ENCODE peak calls at places on chromosomes 7 and 10, in eight cellular contexts. G is neural crest cell, H is kidney, B is upper lobe of right lung, W is epithelial cell of esophagus, O is thoracic aorta, M is pancreas, L is left ventricle myocardium inferior. X is an unnamed sample.

GRCh38 chr10:61791216-61791615 is 110.3 kb upstream of the ARID5B start:
- DNase-seq in W (no peak), O (no peak), B (no peak), H (no peak), M (no peak), L (no peak), G (no peak), X (peak; percentile 65)

GRCh38 chr10:94038024-94038423 is 44.3 kb downstream of the PLCE1 start:
- DNase-seq in B (no peak), W (no peak), O (no peak), H (no peak), L (no peak), G (no peak), M (no peak), X (no peak)

GRCh38 chr10:117268258-117268657 is 27.3 kb downstream of the SLC18A2 start:
- DNase-seq in L (no peak), O (no peak), H (no peak), M (no peak), W (no peak), B (no peak), G (no peak), X (no peak)

GRCh38 chr7:7650682-7651206 is 10.2 kb downstream of the UMAD1 start:
- DNase-seq in H (no peak), G (no peak), B (no peak), L (no peak), M (no peak), O (no peak), W (no peak), X (no peak)

GRCh38 chr7:31027161-31027965 is 24.7 kb upstream of the ADCYAP1R1 start:
- DNase-seq in L (peak; percentile 50), B (no peak), M (no peak), O (no peak), H (no peak), G (peak; percentile 10), W (no peak), X (no peak)

GRCh38 chr10:132497083-132497680 is 40.4 kb upstream of the INPP5A start:
- DNase-seq in H (peak; percentile 57), W (no peak), B (peak; percentile 41), L (no peak), G (no peak), M (no peak), O (no peak), X (no peak)

GRCh38 chr10:112115781-112116385 is 67.7 kb downstream of the GPAM start:
- DNase-seq in H (no peak), M (no peak), B (no peak), O (no peak), L (no peak), G (peak; percentile 50), W (peak; percentile 22), X (no peak)

GRCh38 chr7:8155836-8156235 is 106.1 kb downstream of the ICA1 start:
- DNase-seq in G (no peak), O (no peak), B (no peak), H (no peak), W (no peak), M (no peak), L (no peak), X (no peak)

GRCh38 chr10:72334196-72334831 is 20.4 kb downstream of the DNAJB12 start:
- DNase-seq in G (peak; percentile 57), L (peak; percentile 16), M (peak; percentile 65), B (no peak), W (no peak), H (peak; percentile 82), O (no peak), X (no peak)

GRCh38 chr7:6026011-6026819 is 5.0 kb upstream of the ANKRD61 start:
- DNase-seq in W (peak; percentile 46), O (peak; percentile 19), G (peak; percentile 6), L (peak; percentile 75), H (peak; percentile 88), B (peak; percentile 86), M (peak; percentile 11), X (no peak)

GRCh38 chr10:122121059-122121458 is 132.1 kb downstream of the TACC2 start:
- DNase-seq in W (no peak), G (no peak), M (no peak), H (no peak), B (peak; percentile 77), O (no peak), L (no peak), X (no peak)

GRCh38 chr7:87021285-87021684 is 38.2 kb downstream of the ELAPOR2 start:
- DNase-seq in M (no peak), O (no peak), W (peak; percentile 2), L (no peak), G (no peak), H (no peak), B (no peak), X (no peak)

GRCh38 chr7:27923308-27923980 is 183.5 kb downstream of the TAX1BP1 start:
- DNase-seq in O (no peak), L (peak; percentile 74), H (peak; percentile 70), G (no peak), W (no peak), B (no peak), M (no peak), X (no peak)

GRCh38 chr7:27918503-27918902 is 178.5 kb downstream of the TAX1BP1 start:
- DNase-seq in G (no peak), M (no peak), B (no peak), H (no peak), O (no peak), W (no peak), L (no peak), X (no peak)

GRCh38 chr7:27922907-27923306 is 182.9 kb downstream of the TAX1BP1 start:
- DNase-seq in B (no peak), G (no peak), O (no peak), M (no peak), W (no peak), L (no peak), H (no peak), X (no peak)

GRCh38 chr7:27920281-27920946 is 180.5 kb downstream of the TAX1BP1 start:
- DNase-seq in H (no peak), W (no peak), O (no peak), M (no peak), G (no peak), B (no peak), L (no peak), X (no peak)

GRCh38 chr7:27921081-27921836 is 181.3 kb downstream of the TAX1BP1 start:
- DNase-seq in B (no peak), G (peak; percentile 30), H (no peak), L (no peak), M (peak; percentile 52), O (no peak), W (peak; percentile 70), X (peak; percentile 94)
- TF ChIP-seq CTCF in B (peak; percentile 61), G (peak; percentile 80), H (peak; percentile 53), L (peak; percentile 66), M (peak; percentile 17), O (peak; percentile 33), W (peak; percentile 55), X (peak; percentile 55)

GRCh38 chr10:113921571-113922370 is 67.3 kb downstream of the NHLRC2 start:
- DNase-seq in G (no peak), W (no peak), H (no peak), L (no peak), O (no peak), M (no peak), B (no peak), X (no peak)

GRCh38 chr10:113924171-113924570 is 69.7 kb downstream of the NHLRC2 start:
- DNase-seq in O (no peak), L (no peak), W (no peak), M (no peak), B (no peak), H (no peak), G (no peak), X (no peak)

GRCh38 chr10:113924664-113925063 is 70.2 kb downstream of the NHLRC2 start:
- DNase-seq in G (no peak), H (no peak), W (no peak), M (no peak), L (no peak), O (no peak), B (no peak), X (no peak)

GRCh38 chr10:113920819-113921345 is 66.4 kb downstream of the NHLRC2 start:
- DNase-seq in O (no peak), L (no peak), B (no peak), W (peak; percentile 83), M (no peak), H (no peak), G (no peak), X (no peak)

DNA sequence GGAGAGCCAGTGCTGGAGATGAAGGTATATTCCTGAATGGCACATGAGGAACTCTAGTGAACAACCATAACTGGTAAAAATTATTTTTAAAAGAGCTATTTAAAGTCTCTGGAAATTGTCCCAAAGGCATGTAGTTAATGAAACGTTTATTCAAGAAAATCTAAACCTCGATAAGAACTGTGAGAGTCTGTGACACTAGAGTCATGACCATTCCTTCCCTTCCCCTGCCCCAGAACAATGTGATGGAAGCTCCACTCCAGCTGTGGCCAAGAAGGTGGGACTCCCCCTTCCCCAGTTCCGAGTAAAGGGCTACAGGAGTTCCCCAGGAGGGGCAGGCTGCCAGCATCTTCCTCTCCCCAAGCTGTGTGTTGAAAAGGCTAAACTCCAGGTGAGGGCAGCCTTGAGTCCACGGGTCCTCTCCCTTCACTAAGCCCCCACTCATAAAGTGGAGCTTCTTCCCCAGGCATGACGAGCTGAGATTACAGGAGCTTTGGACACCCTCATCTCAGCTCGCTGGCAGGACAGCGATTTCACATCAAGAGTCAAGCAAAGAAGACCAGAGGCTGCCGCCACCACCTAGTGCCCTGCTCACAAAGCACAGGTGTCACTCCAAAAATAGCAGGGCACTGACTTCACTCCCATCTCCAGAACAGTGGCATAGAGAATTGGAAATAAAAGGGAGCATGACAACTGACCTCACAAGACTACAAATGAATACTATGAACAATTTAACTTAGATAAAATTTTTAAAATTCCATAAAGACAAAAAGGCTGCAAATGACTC is 68.5 kb downstream of the NHLRC2 start:
- DNase-seq in M (no peak), B (no peak), G (no peak), L (no peak), H (no peak), W (no peak), O (no peak), X (no peak)
- TF ChIP-seq CTCF in M (no peak), B (no peak), G (no peak), L (peak; percentile 37), H (no peak), W (no peak), O (no peak), X (no peak)

GRCh38 chr7:123208793-123209192 is 9.0 kb upstream of the SLC13A1 start:
- DNase-seq in L (no peak), O (no peak), G (no peak), B (no peak), M (no peak), W (peak; percentile 15), H (no peak), X (no peak)
- TF ChIP-seq CTCF in L (peak; percentile 51), O (no peak), G (peak; percentile 57), B (peak; percentile 33), M (peak; percentile 17), W (peak; percentile 64), H (peak; percentile 31), X (no peak)

DNA sequence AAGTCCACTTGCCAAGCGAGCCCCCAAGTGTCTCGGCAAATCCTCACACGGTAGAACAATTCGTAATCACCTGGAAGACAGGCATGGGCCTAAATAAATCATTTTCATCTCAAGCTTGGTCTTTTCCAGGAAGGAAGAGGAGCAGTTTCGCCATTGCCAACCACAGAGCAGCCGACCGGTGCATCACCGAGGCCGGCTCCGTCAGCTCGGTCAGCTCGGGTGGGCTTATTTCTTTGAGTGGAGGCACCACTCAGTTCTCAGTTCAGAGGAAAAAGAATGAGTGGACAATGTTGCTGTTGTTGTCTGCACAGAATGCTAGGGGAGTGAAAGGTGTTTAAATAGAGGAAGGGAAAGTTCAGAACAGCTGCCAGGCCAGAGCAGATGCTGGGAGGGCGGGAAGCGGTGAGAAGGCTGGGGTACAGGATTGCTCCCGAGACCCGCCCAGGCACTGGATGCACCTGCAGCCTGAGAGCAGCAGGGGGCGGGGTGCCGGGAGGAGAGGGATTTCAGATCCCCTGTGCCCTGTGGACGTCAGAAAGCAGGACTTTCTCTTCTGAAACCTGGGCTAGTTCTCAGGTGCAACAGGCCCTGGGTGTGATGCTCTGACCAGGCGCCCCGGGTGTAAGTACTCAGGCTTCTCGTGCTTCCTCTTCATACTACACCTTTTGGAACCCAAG is 17.7 kb upstream of the IGFBP3 start:
- DNase-seq in G (no peak), W (no peak), B (no peak), M (no peak), H (no peak), O (no peak), L (no peak), X (no peak)
- TF ChIP-seq CTCF in G (peak; percentile 40), W (peak; percentile 22), B (no peak), M (peak; percentile 11), H (no peak), O (no peak), L (no peak), X (no peak)